ENCODE peak calls at places on chromosomes 6 and 20, in nine cellular contexts. One of them, this sample, is unnamed.

GRCh38 chr6:150403458-150404245 is 34.8 kb downstream of the IYD start:
- DNase-seq in WERI-Rb-1: no peak
- DNase-seq in right atrium auricular region: no peak
- DNase-seq in coronary artery: peak
- DNase-seq in neural progenitor cell: no peak
- DNase-seq in natural killer cell: no peak
- DNase-seq in tibial nerve: peak
- DNase-seq in fibroblast of pulmonary artery: peak
- DNase-seq in HepG2: no peak
- DNase-seq in this sample: no peak

GRCh38 chr20:25233016-25233772 is 14.7 kb upstream of the PYGB start:
- DNase-seq in neural progenitor cell: peak
- DNase-seq in fibroblast of pulmonary artery: peak
- DNase-seq in natural killer cell: no peak
- DNase-seq in tibial nerve: peak
- DNase-seq in coronary artery: peak
- DNase-seq in WERI-Rb-1: no peak
- DNase-seq in right atrium auricular region: peak
- DNase-seq in HepG2: peak
- DNase-seq in this sample: no peak

GRCh38 chr6:143128346-143129015 is 67.8 kb downstream of the AIG1 start:
- DNase-seq in natural killer cell: no peak
- DNase-seq in WERI-Rb-1: peak
- DNase-seq in right atrium auricular region: no peak
- DNase-seq in neural progenitor cell: no peak
- DNase-seq in coronary artery: no peak
- DNase-seq in HepG2: no peak
- DNase-seq in fibroblast of pulmonary artery: no peak
- DNase-seq in tibial nerve: no peak
- DNase-seq in this sample: no peak

GRCh38 chr20:1012359-1013168 is 10.5 kb upstream of the RSPO4 start:
- DNase-seq in fibroblast of pulmonary artery: no peak
- DNase-seq in coronary artery: peak
- DNase-seq in neural progenitor cell: no peak
- DNase-seq in tibial nerve: no peak
- DNase-seq in WERI-Rb-1: no peak
- DNase-seq in HepG2: no peak
- DNase-seq in natural killer cell: no peak
- DNase-seq in right atrium auricular region: no peak
- DNase-seq in this sample: no peak

GRCh38 chr20:33522256-33522820 is 32.4 kb downstream of the CBFA2T2 start:
- DNase-seq in natural killer cell: no peak
- DNase-seq in tibial nerve: no peak
- DNase-seq in neural progenitor cell: no peak
- DNase-seq in HepG2: no peak
- DNase-seq in WERI-Rb-1: no peak
- DNase-seq in fibroblast of pulmonary artery: peak
- DNase-seq in right atrium auricular region: no peak
- DNase-seq in coronary artery: no peak
- DNase-seq in this sample: no peak

GRCh38 chr6:11761744-11762620 is 16.6 kb downstream of the ADTRP start:
- DNase-seq in right atrium auricular region: no peak
- DNase-seq in neural progenitor cell: no peak
- DNase-seq in HepG2: no peak
- DNase-seq in WERI-Rb-1: no peak
- DNase-seq in coronary artery: no peak
- DNase-seq in tibial nerve: no peak
- DNase-seq in natural killer cell: no peak
- DNase-seq in fibroblast of pulmonary artery: no peak
- DNase-seq in this sample: no peak

GRCh38 chr20:43243672-43244269 is 54.1 kb upstream of the PTPRT start:
- DNase-seq in WERI-Rb-1: peak
- DNase-seq in neural progenitor cell: peak
- DNase-seq in natural killer cell: no peak
- DNase-seq in HepG2: no peak
- DNase-seq in tibial nerve: no peak
- DNase-seq in coronary artery: no peak
- DNase-seq in right atrium auricular region: no peak
- DNase-seq in fibroblast of pulmonary artery: no peak
- DNase-seq in this sample: no peak

GRCh38 chr6:107695061-107695715 is 128.9 kb downstream of the SCML4 start:
- DNase-seq in natural killer cell: no peak
- DNase-seq in WERI-Rb-1: no peak
- DNase-seq in tibial nerve: no peak
- DNase-seq in neural progenitor cell: no peak
- DNase-seq in right atrium auricular region: no peak
- DNase-seq in HepG2: no peak
- DNase-seq in coronary artery: no peak
- DNase-seq in fibroblast of pulmonary artery: peak
- DNase-seq in this sample: no peak

GRCh38 chr20:35344354-35344837 is 52.2 kb upstream of the FAM83C start:
- DNase-seq in tibial nerve: no peak
- DNase-seq in right atrium auricular region: peak
- DNase-seq in natural killer cell: no peak
- DNase-seq in WERI-Rb-1: no peak
- DNase-seq in neural progenitor cell: no peak
- DNase-seq in HepG2: peak
- DNase-seq in coronary artery: no peak
- DNase-seq in fibroblast of pulmonary artery: peak
- DNase-seq in this sample: no peak

GRCh38 chr6:145252737-145253136 is 482.6 kb downstream of the EPM2A start:
- DNase-seq in natural killer cell: no peak
- DNase-seq in fibroblast of pulmonary artery: no peak
- DNase-seq in WERI-Rb-1: no peak
- DNase-seq in tibial nerve: no peak
- DNase-seq in neural progenitor cell: no peak
- DNase-seq in HepG2: no peak
- DNase-seq in coronary artery: no peak
- DNase-seq in right atrium auricular region: no peak
- DNase-seq in this sample: no peak

GRCh38 chr20:13644010-13644409 is 5.3 kb upstream of the TASP1 start:
- DNase-seq in fibroblast of pulmonary artery: peak
- DNase-seq in WERI-Rb-1: no peak
- DNase-seq in coronary artery: no peak
- DNase-seq in natural killer cell: no peak
- DNase-seq in HepG2: no peak
- DNase-seq in neural progenitor cell: no peak
- DNase-seq in right atrium auricular region: no peak
- DNase-seq in tibial nerve: no peak
- DNase-seq in this sample: no peak

GRCh38 chr6:105591053-105591452 is 188.2 kb upstream of the PREP start:
- DNase-seq in natural killer cell: no peak
- DNase-seq in neural progenitor cell: no peak
- DNase-seq in HepG2: no peak
- DNase-seq in coronary artery: no peak
- DNase-seq in fibroblast of pulmonary artery: peak
- DNase-seq in tibial nerve: no peak
- DNase-seq in WERI-Rb-1: no peak
- DNase-seq in right atrium auricular region: no peak
- DNase-seq in this sample: no peak

GRCh38 chr20:37283530-37284195 is 5.8 kb upstream of the MANBAL start:
- DNase-seq in natural killer cell: no peak
- DNase-seq in WERI-Rb-1: no peak
- DNase-seq in right atrium auricular region: no peak
- DNase-seq in coronary artery: no peak
- DNase-seq in HepG2: no peak
- DNase-seq in neural progenitor cell: no peak
- DNase-seq in tibial nerve: no peak
- DNase-seq in fibroblast of pulmonary artery: no peak
- DNase-seq in this sample: no peak

GRCh38 chr20:42192321-42192720 is 574.1 kb upstream of the CHD6 start:
- DNase-seq in coronary artery: no peak
- DNase-seq in tibial nerve: no peak
- DNase-seq in neural progenitor cell: no peak
- DNase-seq in fibroblast of pulmonary artery: no peak
- DNase-seq in right atrium auricular region: no peak
- DNase-seq in WERI-Rb-1: no peak
- DNase-seq in natural killer cell: no peak
- DNase-seq in HepG2: no peak
- DNase-seq in this sample: no peak

GRCh38 chr20:19964289-19965263 is 52.6 kb upstream of the NAA20 start:
- DNase-seq in tibial nerve: peak
- DNase-seq in HepG2: peak
- DNase-seq in fibroblast of pulmonary artery: peak
- DNase-seq in natural killer cell: no peak
- DNase-seq in right atrium auricular region: peak
- DNase-seq in coronary artery: no peak
- DNase-seq in WERI-Rb-1: no peak
- DNase-seq in neural progenitor cell: no peak
- DNase-seq in this sample: no peak

GRCh38 chr20:61636531-61637116 is 384.6 kb downstream of the CDH4 start:
- DNase-seq in natural killer cell: no peak
- DNase-seq in coronary artery: no peak
- DNase-seq in right atrium auricular region: no peak
- DNase-seq in HepG2: no peak
- DNase-seq in neural progenitor cell: peak
- DNase-seq in fibroblast of pulmonary artery: no peak
- DNase-seq in tibial nerve: no peak
- DNase-seq in WERI-Rb-1: no peak
- DNase-seq in this sample: no peak

GRCh38 chr6:10363911-10364310 is 51.0 kb downstream of the TFAP2A start:
- DNase-seq in fibroblast of pulmonary artery: no peak
- DNase-seq in natural killer cell: no peak
- DNase-seq in tibial nerve: no peak
- DNase-seq in right atrium auricular region: no peak
- DNase-seq in WERI-Rb-1: no peak
- DNase-seq in HepG2: no peak
- DNase-seq in neural progenitor cell: no peak
- DNase-seq in coronary artery: no peak
- DNase-seq in this sample: no peak
- TF ChIP-seq CTCF in fibroblast of pulmonary artery: no peak
- TF ChIP-seq CTCF in natural killer cell: no peak
- TF ChIP-seq CTCF in tibial nerve: no peak
- TF ChIP-seq CTCF in right atrium auricular region: no peak
- TF ChIP-seq CTCF in WERI-Rb-1: no peak
- TF ChIP-seq CTCF in HepG2: no peak
- TF ChIP-seq CTCF in neural progenitor cell: no peak
- TF ChIP-seq CTCF in coronary artery: no peak
- TF ChIP-seq CTCF in this sample: no peak

DNA sequence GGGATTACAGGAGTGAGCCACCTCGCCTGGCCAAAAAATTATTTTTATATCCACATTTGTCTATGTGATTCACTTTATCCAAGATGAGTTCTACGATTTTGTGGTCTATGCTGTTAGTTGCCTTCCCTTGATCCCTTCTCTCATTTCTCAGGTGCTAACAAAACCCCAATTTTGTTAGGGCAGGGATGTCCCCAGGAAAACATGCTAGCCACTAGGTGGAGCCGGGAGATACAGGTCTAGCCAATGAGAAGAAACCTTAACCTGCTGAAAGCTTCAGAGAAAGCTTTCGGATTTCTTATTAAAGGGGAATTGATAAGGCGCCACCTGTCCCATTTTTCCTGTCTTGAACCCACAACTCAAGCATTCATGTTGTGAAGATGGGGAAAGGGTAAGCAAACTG is 167.4 kb upstream of the OLIG3 start:
- DNase-seq in WERI-Rb-1: peak
- DNase-seq in fibroblast of pulmonary artery: peak
- DNase-seq in HepG2: peak
- DNase-seq in natural killer cell: no peak
- DNase-seq in coronary artery: no peak
- DNase-seq in right atrium auricular region: no peak
- DNase-seq in neural progenitor cell: no peak
- DNase-seq in tibial nerve: peak
- DNase-seq in this sample: no peak
- TF ChIP-seq CTCF in WERI-Rb-1: peak
- TF ChIP-seq CTCF in fibroblast of pulmonary artery: peak
- TF ChIP-seq CTCF in HepG2: peak
- TF ChIP-seq CTCF in natural killer cell: peak
- TF ChIP-seq CTCF in coronary artery: no peak
- TF ChIP-seq CTCF in right atrium auricular region: peak
- TF ChIP-seq CTCF in neural progenitor cell: peak
- TF ChIP-seq CTCF in tibial nerve: no peak
- TF ChIP-seq CTCF in this sample: no peak

GRCh38 chr6:54737247-54737646 is 109.3 kb upstream of the FAM83B start:
- DNase-seq in HepG2: peak
- DNase-seq in tibial nerve: no peak
- DNase-seq in natural killer cell: no peak
- DNase-seq in WERI-Rb-1: peak
- DNase-seq in fibroblast of pulmonary artery: no peak
- DNase-seq in coronary artery: no peak
- DNase-seq in right atrium auricular region: no peak
- DNase-seq in neural progenitor cell: peak
- DNase-seq in this sample: no peak
- TF ChIP-seq CTCF in HepG2: peak
- TF ChIP-seq CTCF in tibial nerve: no peak
- TF ChIP-seq CTCF in natural killer cell: no peak
- TF ChIP-seq CTCF in WERI-Rb-1: peak
- TF ChIP-seq CTCF in fibroblast of pulmonary artery: peak
- TF ChIP-seq CTCF in coronary artery: no peak
- TF ChIP-seq CTCF in right atrium auricular region: no peak
- TF ChIP-seq CTCF in neural progenitor cell: peak
- TF ChIP-seq CTCF in this sample: no peak

GRCh38 chr20:21133404-21133803 is 7.5 kb downstream of the KIZ start:
- DNase-seq in tibial nerve: no peak
- DNase-seq in neural progenitor cell: no peak
- DNase-seq in coronary artery: no peak
- DNase-seq in natural killer cell: no peak
- DNase-seq in WERI-Rb-1: no peak
- DNase-seq in right atrium auricular region: no peak
- DNase-seq in HepG2: no peak
- DNase-seq in fibroblast of pulmonary artery: no peak
- DNase-seq in this sample: no peak

GRCh38 chr20:21133917-21134622 is 8.2 kb downstream of the KIZ start:
- DNase-seq in right atrium auricular region: no peak
- DNase-seq in neural progenitor cell: no peak
- DNase-seq in natural killer cell: no peak
- DNase-seq in HepG2: no peak
- DNase-seq in tibial nerve: no peak
- DNase-seq in WERI-Rb-1: no peak
- DNase-seq in fibroblast of pulmonary artery: no peak
- DNase-seq in coronary artery: no peak
- DNase-seq in this sample: no peak

GRCh38 chr20:21125849-21126840 is at the start of gene KIZ:
- DNase-seq in HepG2: peak
- DNase-seq in neural progenitor cell: peak
- DNase-seq in WERI-Rb-1: peak
- DNase-seq in right atrium auricular region: peak
- DNase-seq in natural killer cell: peak
- DNase-seq in tibial nerve: peak
- DNase-seq in coronary artery: peak
- DNase-seq in fibroblast of pulmonary artery: peak
- DNase-seq in this sample: peak

GRCh38 chr20:21127201-21127981 is 1.5 kb downstream of the KIZ start:
- DNase-seq in natural killer cell: no peak
- DNase-seq in tibial nerve: no peak
- DNase-seq in WERI-Rb-1: no peak
- DNase-seq in HepG2: peak
- DNase-seq in right atrium auricular region: no peak
- DNase-seq in fibroblast of pulmonary artery: no peak
- DNase-seq in coronary artery: no peak
- DNase-seq in neural progenitor cell: no peak
- DNase-seq in this sample: no peak

DNA sequence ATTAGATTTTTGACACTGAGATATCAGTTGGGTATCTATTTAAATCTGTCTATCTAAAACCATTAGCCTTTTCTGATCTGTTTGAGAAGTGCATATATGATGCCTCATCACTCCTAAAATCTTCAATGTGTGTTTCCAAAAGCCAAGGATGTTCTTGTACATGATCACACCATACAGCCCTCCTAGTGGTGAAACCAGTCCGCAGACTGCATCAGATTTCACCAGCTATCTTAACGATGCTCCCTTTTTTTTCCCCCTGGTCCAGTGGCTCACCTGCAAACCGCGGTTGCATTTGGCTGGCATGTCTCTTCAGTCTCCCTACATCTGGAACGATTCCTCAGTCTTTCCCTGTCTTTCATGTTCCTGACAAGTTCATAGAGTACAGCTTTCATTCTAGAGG is 4.0 kb downstream of the KIZ start:
- DNase-seq in coronary artery: no peak
- DNase-seq in HepG2: no peak
- DNase-seq in neural progenitor cell: no peak
- DNase-seq in natural killer cell: no peak
- DNase-seq in WERI-Rb-1: no peak
- DNase-seq in right atrium auricular region: no peak
- DNase-seq in tibial nerve: no peak
- DNase-seq in fibroblast of pulmonary artery: no peak
- DNase-seq in this sample: no peak
- TF ChIP-seq CTCF in coronary artery: no peak
- TF ChIP-seq CTCF in HepG2: no peak
- TF ChIP-seq CTCF in neural progenitor cell: peak
- TF ChIP-seq CTCF in natural killer cell: no peak
- TF ChIP-seq CTCF in WERI-Rb-1: no peak
- TF ChIP-seq CTCF in right atrium auricular region: no peak
- TF ChIP-seq CTCF in tibial nerve: no peak
- TF ChIP-seq CTCF in fibroblast of pulmonary artery: no peak
- TF ChIP-seq CTCF in this sample: no peak

This sample was measured in mesothelial cell of epicardium.